ENCODE peak calls at places on chromosomes 5 and 9, in five cellular contexts. S is PC-9, C is AG10803, K is cardiac muscle cell, X is GM12865. T is an unnamed sample.

GRCh38 chr5:55438931-55439477 is 95.8 kb downstream of the PLPP1 start:
- DNase-seq in K (peak), C (peak), X (no peak), S (no peak), T (no peak)

GRCh38 chr9:115018547-115019435 is 88.4 kb upstream of the TNFSF8 start:
- DNase-seq in X (no peak), S (no peak), K (no peak), C (peak), T (no peak)

GRCh38 chr9:93315118-93315517 is 131.2 kb downstream of the WNK2 start:
- DNase-seq in K (no peak), C (no peak), X (no peak), S (no peak), T (no peak)

GRCh38 chr5:129960831-129961230 is 56.6 kb downstream of the CHSY3 start:
- DNase-seq in X (no peak), S (no peak), C (no peak), K (no peak), T (no peak)

GRCh38 chr9:133967024-133967741 is 24.9 kb downstream of the VAV2 start:
- DNase-seq in S (peak), X (no peak), K (no peak), C (no peak), T (no peak)

GRCh38 chr9:80146466-80146865 is 574.7 kb downstream of the TLE4 start:
- DNase-seq in C (peak), X (peak), S (no peak), K (no peak), T (no peak)

GRCh38 chr5:103402861-103403260 is 144.3 kb downstream of the MACIR start:
- DNase-seq in K (no peak), S (no peak), X (no peak), C (no peak), T (no peak)

GRCh38 chr5:132770476-132771159 is 6.4 kb downstream of the SEPTIN8 start:
- DNase-seq in X (no peak), K (no peak), S (no peak), C (peak), T (no peak)

GRCh38 chr5:147691134-147691533 is 91.4 kb downstream of the JAKMIP2 start:
- DNase-seq in X (no peak), K (peak), S (no peak), C (no peak), T (no peak)

GRCh38 chr9:34633851-34634550 is 3.6 kb downstream of the SIGMAR1 start:
- DNase-seq in X (peak), C (peak), S (peak), K (peak), T (no peak)

GRCh38 chr9:93681316-93682154 is 105.2 kb downstream of the PHF2 start:
- DNase-seq in S (no peak), C (no peak), K (no peak), X (no peak), T (no peak)

GRCh38 chr9:37904647-37905505 is 949 bp upstream of the SLC25A51 start:
- DNase-seq in S (no peak), K (no peak), C (peak), X (no peak), T (no peak)

GRCh38 chr9:135230386-135230765 is 142.9 kb downstream of the OLFM1 start:
- DNase-seq in K (no peak), S (no peak), X (no peak), C (no peak), T (no peak)

GRCh38 chr9:132201139-132201538 is 39.3 kb downstream of the NTNG2 start:
- DNase-seq in C (no peak), K (no peak), X (no peak), S (no peak), T (no peak)

GRCh38 chr9:129726322-129727160 is 26.3 kb downstream of the PTGES start:
- DNase-seq in S (peak), K (peak), X (peak), C (peak), T (no peak)

GRCh38 chr5:42522783-42523182 is 99.5 kb downstream of the GHR start:
- DNase-seq in K (no peak), C (no peak), S (no peak), X (no peak), T (no peak)

GRCh38 chr5:50730336-50730735 is 63.9 kb downstream of the PARP8 start:
- DNase-seq in C (no peak), X (no peak), S (no peak), K (no peak), T (no peak)

GRCh38 chr5:151950681-151951080 is 26.0 kb upstream of the GLRA1 start:
- DNase-seq in C (no peak), X (no peak), K (no peak), S (no peak), T (no peak)

GRCh38 chr5:111730659-111731382 is 26.2 kb downstream of the NREP start:
- DNase-seq in X (no peak), K (no peak), S (no peak), C (no peak), T (no peak)

GRCh38 chr9:87683751-87684626 is 41.9 kb upstream of the CTSL start:
- DNase-seq in S (no peak), C (no peak), X (no peak), K (no peak), T (no peak)

GRCh38 chr9:87684627-87685204 is 41.2 kb upstream of the CTSL start:
- DNase-seq in X (no peak), S (peak), C (peak), K (peak), T (no peak)

GRCh38 chr9:87685871-87686519 is 39.9 kb upstream of the CTSL start:
- DNase-seq in X (no peak), K (no peak), C (no peak), S (no peak), T (no peak)

GRCh38 chr9:87686520-87687090 is 39.3 kb upstream of the CTSL start:
- DNase-seq in C (no peak), X (no peak), K (no peak), S (no peak), T (no peak)

GRCh38 chr9:87685431-87685830 is 40.5 kb upstream of the CTSL start:
- DNase-seq in K (no peak), C (no peak), X (no peak), S (no peak), T (no peak)
- H3K4me3 ChIP-seq in K (no peak), C (no peak), X (no peak), S (no peak), T (no peak)

DNA sequence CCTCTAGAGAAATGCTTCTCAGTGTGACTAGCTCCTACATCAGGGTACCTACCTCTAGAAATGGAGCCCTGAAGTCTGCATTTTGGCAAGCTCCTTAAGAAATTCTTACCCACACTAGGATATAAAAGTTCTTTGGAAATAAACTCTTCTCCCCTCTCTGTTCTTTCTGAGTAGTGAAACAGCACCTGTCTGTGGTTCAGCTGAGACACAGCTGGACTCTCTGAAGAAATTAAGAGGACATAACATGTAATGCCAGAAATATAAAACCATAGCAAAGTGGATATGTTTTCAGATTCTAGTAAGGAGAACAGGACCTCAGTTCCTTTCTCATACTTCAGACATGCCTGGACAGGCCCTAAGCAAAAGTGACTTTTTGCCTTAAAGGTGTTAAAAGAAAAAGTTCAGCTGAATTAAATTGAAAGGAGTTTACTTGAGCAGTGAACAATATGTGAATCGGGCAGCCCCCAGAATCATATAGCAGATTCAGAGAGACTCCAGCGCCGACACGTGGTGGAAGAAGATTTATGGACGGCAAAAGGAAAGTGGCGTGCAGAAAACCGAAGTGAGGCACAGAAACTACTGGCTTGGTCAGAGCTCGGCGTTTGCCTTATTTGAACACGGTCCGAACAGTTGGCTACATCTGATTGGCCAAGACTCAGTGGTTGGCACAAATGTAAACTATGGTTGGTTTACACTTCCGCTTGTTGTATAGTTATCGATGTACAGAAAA is 64.5 kb downstream of the PRKACG start:
- DNase-seq in X (peak), K (no peak), S (no peak), C (peak), T (no peak)
- TF ChIP-seq CTCF in X (peak), K (peak), S (peak), C (no peak), T (peak)

GRCh38 chr5:119269061-119269579 is 86.7 kb upstream of the TNFAIP8 start:
- DNase-seq in C (no peak), S (peak), K (peak), X (peak), T (no peak)

GRCh38 chr5:119270121-119270565 is 85.7 kb upstream of the TNFAIP8 start:
- DNase-seq in X (no peak), S (no peak), K (no peak), C (no peak), T (no peak)

GRCh38 chr5:119270955-119271757 is 84.7 kb upstream of the TNFAIP8 start:
- DNase-seq in S (no peak), C (no peak), X (no peak), K (no peak), T (no peak)

GRCh38 chr5:119268387-119269060 is 87.3 kb upstream of the TNFAIP8 start:
- DNase-seq in K (peak), S (peak), X (peak), C (peak), T (no peak)

DNA sequence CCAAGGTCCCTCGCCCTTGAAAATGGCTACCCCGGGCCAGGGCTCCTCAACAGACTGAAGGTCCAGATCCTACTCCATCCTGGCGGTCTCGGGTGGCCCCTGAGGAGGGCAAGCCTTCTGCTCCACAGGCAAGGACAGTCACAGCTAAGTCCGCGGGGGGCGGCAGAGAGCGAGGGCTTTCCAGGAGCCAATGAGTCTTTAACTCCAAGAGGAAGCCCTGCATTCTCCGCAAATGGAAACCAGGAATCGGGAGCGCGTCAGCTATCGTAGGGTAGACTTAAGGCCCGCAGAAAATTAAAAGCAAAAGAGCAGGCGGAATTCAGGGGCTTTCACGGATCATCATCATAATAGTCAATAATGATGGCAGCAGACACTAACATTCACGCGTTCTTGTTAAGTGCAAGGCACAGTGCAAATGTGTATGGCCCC is 87.8 kb upstream of the TNFAIP8 start:
- DNase-seq in X (peak), C (peak), S (peak), K (peak), T (peak)
- H3K4me3 ChIP-seq in X (peak), C (peak), S (peak), K (peak), T (peak)

GRCh38 chr9:110619831-110620230 is 40.3 kb upstream of the SVEP1 start:
- DNase-seq in C (peak), S (no peak), K (no peak), X (no peak), T (no peak)

GRCh38 chr9:110626109-110626829 is 42.3 kb upstream of the MUSK start:
- DNase-seq in K (no peak), X (peak), S (no peak), C (peak), T (no peak)

GRCh38 chr9:110620726-110621125 is 41.2 kb upstream of the SVEP1 start:
- DNase-seq in X (no peak), C (peak), S (no peak), K (no peak), T (no peak)

GRCh38 chr9:110622368-110622767 is 42.8 kb upstream of the SVEP1 start:
- DNase-seq in X (no peak), K (no peak), S (no peak), C (no peak), T (no peak)

DNA sequence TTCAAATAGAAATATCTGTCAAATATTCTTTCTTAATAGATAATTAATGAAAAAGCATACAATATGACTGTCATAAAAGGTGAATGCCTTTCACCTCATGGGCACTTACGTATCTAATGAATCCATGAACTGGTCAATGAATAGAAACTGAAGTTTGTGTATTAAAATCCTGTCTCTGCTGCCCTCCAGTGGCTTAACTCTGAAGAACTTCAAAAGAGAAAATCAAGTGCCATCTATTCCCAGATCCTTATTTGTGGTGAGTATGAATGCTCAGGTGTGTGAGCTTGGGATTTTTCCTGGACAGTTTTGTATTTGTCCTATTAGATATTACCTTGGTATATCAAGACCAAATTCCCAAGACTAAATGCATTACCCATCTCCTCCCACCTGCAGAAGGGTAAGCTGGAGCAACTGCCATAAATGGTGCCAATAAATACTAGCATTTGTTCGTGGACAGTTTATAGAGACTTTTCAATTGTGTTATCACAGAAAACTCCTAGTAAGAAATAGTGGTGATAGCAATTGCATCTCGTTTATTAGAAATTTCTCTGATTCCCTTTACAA is 44.0 kb upstream of the SVEP1 start:
- DNase-seq in S (peak), C (peak), X (peak), K (peak), T (peak)
- TF ChIP-seq CTCF in S (peak), C (peak), X (peak), K (peak), T (peak)

GRCh38 chr9:84955971-84956370 is 286.4 kb downstream of the NTRK2 start:
- DNase-seq in K (no peak), X (no peak), C (no peak), S (no peak), T (no peak)

GRCh38 chr9:84953797-84954695 is 284.5 kb downstream of the NTRK2 start:
- DNase-seq in S (peak), X (peak), C (peak), K (peak), T (no peak)

GRCh38 chr9:84955155-84955554 is 285.6 kb downstream of the NTRK2 start:
- DNase-seq in S (no peak), X (no peak), C (no peak), K (no peak), T (no peak)

DNA sequence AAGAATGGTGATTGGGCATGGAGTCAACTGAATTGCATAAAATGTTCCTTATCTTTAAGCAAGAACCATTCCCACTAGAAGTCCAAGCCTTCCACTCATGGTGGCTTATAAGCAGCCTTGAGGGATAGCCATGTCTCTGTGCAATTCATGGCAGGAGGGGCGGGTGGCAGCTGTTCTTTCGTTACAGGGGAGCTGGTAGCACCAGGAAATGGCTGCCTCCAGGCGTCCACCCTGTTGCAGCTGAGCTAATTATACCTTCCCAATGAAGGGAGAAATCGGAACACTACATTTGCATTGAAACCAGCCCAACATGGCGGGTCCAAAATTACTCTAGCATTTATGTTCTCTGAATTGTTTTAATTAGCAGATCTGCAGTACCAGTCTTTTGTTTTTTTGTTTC is 289.8 kb downstream of the NTRK2 start:
- DNase-seq in X (no peak), C (no peak), S (no peak), K (no peak), T (no peak)
- H3K4me3 ChIP-seq in X (no peak), C (no peak), S (no peak), K (no peak), T (no peak)

GRCh38 chr5:61817472-61818326 is 485.6 kb downstream of the ZSWIM6 start:
- DNase-seq in K (peak), X (no peak), C (peak), S (peak), T (peak)
- TF ChIP-seq CTCF in K (peak), X (no peak), C (peak), S (peak), T (peak)

DNA sequence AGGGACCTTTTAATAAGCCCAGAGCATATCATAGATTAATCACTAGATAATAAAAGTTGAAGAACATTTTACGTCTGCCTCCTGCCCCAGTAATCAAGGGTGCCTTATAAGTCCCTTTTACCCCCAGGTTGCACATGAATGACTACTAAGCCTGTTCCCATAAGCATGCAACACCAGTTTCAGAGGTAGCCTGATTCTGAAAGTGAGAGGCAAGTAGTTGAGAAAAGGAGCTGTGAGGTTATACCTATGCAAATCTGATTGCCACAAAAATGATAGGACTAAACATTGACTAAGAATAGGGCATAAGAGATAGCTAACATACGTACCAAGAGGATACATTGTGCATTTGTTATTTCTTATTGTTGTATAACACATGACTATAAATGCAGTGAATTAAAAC is 681.9 kb downstream of the ISL1 start:
- DNase-seq in K (no peak), S (no peak), X (peak), C (no peak), T (no peak)
- H3K4me3 ChIP-seq in K (no peak), S (no peak), X (no peak), C (no peak), T (no peak)

GRCh38 chr9:69323886-69324285 is 1.1 kb upstream of the ENTREP1 start:
- DNase-seq in K (no peak), S (no peak), C (no peak), X (no peak), T (no peak)

GRCh38 chr9:69326261-69326660 is 1.2 kb downstream of the ENTREP1 start:
- DNase-seq in C (no peak), K (peak), S (no peak), X (no peak), T (no peak)

GRCh38 chr9:69325409-69326212 is 596 bp downstream of the ENTREP1 start:
- DNase-seq in X (no peak), S (peak), K (peak), C (no peak), T (no peak)

GRCh38 chr9:69322256-69322655 is 2.8 kb upstream of the ENTREP1 start:
- DNase-seq in S (no peak), C (no peak), K (no peak), X (no peak), T (no peak)

GRCh38 chr9:69324549-69325401 is at the start of gene ENTREP1:
- DNase-seq in C (peak), X (no peak), K (peak), S (peak), T (no peak)
- TF ChIP-seq CTCF in C (no peak), X (no peak), K (no peak), S (no peak), T (peak)

DNA sequence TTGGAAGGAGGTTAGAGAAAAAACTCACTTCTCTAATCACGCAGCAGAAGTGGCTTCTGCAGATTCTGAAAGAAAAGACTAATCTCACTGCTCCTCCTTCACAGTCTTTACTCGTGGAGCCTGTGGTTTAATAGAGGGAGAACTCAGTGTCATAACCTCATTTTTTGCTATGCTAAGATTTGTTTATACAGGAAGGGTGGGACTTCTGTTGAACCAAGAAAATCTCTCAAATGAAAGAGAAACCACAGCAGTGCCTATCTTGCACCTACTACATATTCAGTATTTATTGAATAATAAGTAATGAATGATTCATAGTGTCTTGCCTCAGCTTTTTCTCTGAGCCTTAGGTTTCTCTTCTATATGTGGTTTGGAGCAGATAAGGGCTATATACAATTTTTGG is 136.1 kb upstream of the DMAC1 start:
- DNase-seq in X (peak), K (no peak), S (no peak), C (no peak), T (no peak)
- H3K4me3 ChIP-seq in X (no peak), K (no peak), S (no peak), C (no peak), T (no peak)